ENCODE peak calls at places on chromosomes 12 and 14, in seven cellular contexts. One of them, this sample, is unnamed.

GRCh38 chr12:65826513-65827171 is 2.4 kb downstream of the HMGA2 start:
- DNase-seq in HL-60: no peak
- DNase-seq in cardiac muscle cell: peak
- DNase-seq in dorsolateral prefrontal cortex: no peak
- DNase-seq in AG10803: peak
- DNase-seq in K562: no peak
- DNase-seq in cardiac fibroblast: peak
- DNase-seq in this sample: no peak

GRCh38 chr14:21852061-21852664 is 178.5 kb upstream of the OR4E1 start:
- DNase-seq in dorsolateral prefrontal cortex: no peak
- DNase-seq in HL-60: peak
- DNase-seq in cardiac fibroblast: peak
- DNase-seq in K562: peak
- DNase-seq in cardiac muscle cell: peak
- DNase-seq in AG10803: no peak
- DNase-seq in this sample: no peak

GRCh38 chr14:59190372-59190771 is 1.9 kb downstream of the DAAM1 start:
- DNase-seq in cardiac fibroblast: peak
- DNase-seq in HL-60: peak
- DNase-seq in cardiac muscle cell: peak
- DNase-seq in K562: peak
- DNase-seq in AG10803: peak
- DNase-seq in dorsolateral prefrontal cortex: no peak
- DNase-seq in this sample: no peak

GRCh38 chr14:99720941-99721791 is 37.1 kb downstream of the CYP46A1 start:
- DNase-seq in K562: no peak
- DNase-seq in cardiac fibroblast: no peak
- DNase-seq in cardiac muscle cell: no peak
- DNase-seq in AG10803: no peak
- DNase-seq in dorsolateral prefrontal cortex: no peak
- DNase-seq in HL-60: no peak
- DNase-seq in this sample: no peak

GRCh38 chr14:73180385-73180805 is 44.1 kb downstream of the PSEN1 start:
- DNase-seq in cardiac muscle cell: no peak
- DNase-seq in AG10803: peak
- DNase-seq in K562: no peak
- DNase-seq in HL-60: peak
- DNase-seq in dorsolateral prefrontal cortex: no peak
- DNase-seq in cardiac fibroblast: peak
- DNase-seq in this sample: no peak

GRCh38 chr14:55152052-55152753 is 23.2 kb downstream of the LGALS3 start:
- DNase-seq in cardiac muscle cell: no peak
- DNase-seq in AG10803: peak
- DNase-seq in dorsolateral prefrontal cortex: no peak
- DNase-seq in K562: no peak
- DNase-seq in cardiac fibroblast: no peak
- DNase-seq in HL-60: no peak
- DNase-seq in this sample: no peak

GRCh38 chr14:25680934-25681333 is 631.0 kb upstream of the STXBP6 start:
- DNase-seq in AG10803: no peak
- DNase-seq in K562: no peak
- DNase-seq in HL-60: no peak
- DNase-seq in dorsolateral prefrontal cortex: no peak
- DNase-seq in cardiac fibroblast: no peak
- DNase-seq in cardiac muscle cell: no peak
- DNase-seq in this sample: no peak

GRCh38 chr14:97213720-97214119 is 416.5 kb downstream of the VRK1 start:
- DNase-seq in HL-60: no peak
- DNase-seq in AG10803: no peak
- DNase-seq in K562: no peak
- DNase-seq in dorsolateral prefrontal cortex: no peak
- DNase-seq in cardiac fibroblast: no peak
- DNase-seq in cardiac muscle cell: no peak
- DNase-seq in this sample: no peak

GRCh38 chr14:32472512-32473472 is 143.7 kb downstream of the AKAP6 start:
- DNase-seq in AG10803: peak
- DNase-seq in dorsolateral prefrontal cortex: peak
- DNase-seq in HL-60: no peak
- DNase-seq in cardiac fibroblast: peak
- DNase-seq in K562: no peak
- DNase-seq in cardiac muscle cell: no peak
- DNase-seq in this sample: no peak

GRCh38 chr12:20946732-20947131 is 136.2 kb downstream of the SLCO1B3 start:
- DNase-seq in dorsolateral prefrontal cortex: no peak
- DNase-seq in K562: peak
- DNase-seq in cardiac muscle cell: peak
- DNase-seq in cardiac fibroblast: peak
- DNase-seq in HL-60: peak
- DNase-seq in AG10803: no peak
- DNase-seq in this sample: no peak

GRCh38 chr14:54782803-54783659 is 119.6 kb downstream of the GCH1 start:
- DNase-seq in cardiac muscle cell: no peak
- DNase-seq in HL-60: peak
- DNase-seq in K562: no peak
- DNase-seq in cardiac fibroblast: no peak
- DNase-seq in AG10803: no peak
- DNase-seq in dorsolateral prefrontal cortex: no peak
- DNase-seq in this sample: peak

GRCh38 chr12:51326762-51327439 is 2.9 kb upstream of the BIN2 start:
- DNase-seq in dorsolateral prefrontal cortex: no peak
- DNase-seq in cardiac fibroblast: peak
- DNase-seq in K562: peak
- DNase-seq in AG10803: peak
- DNase-seq in cardiac muscle cell: no peak
- DNase-seq in HL-60: peak
- DNase-seq in this sample: peak

GRCh38 chr12:118058881-118059644 is 1.9 kb downstream of the WSB2 start:
- DNase-seq in cardiac fibroblast: peak
- DNase-seq in K562: no peak
- DNase-seq in AG10803: peak
- DNase-seq in cardiac muscle cell: no peak
- DNase-seq in dorsolateral prefrontal cortex: no peak
- DNase-seq in HL-60: no peak
- DNase-seq in this sample: no peak

GRCh38 chr12:53097207-53097563 is 282 bp upstream of the IGFBP6 start:
- DNase-seq in cardiac fibroblast: peak
- DNase-seq in HL-60: no peak
- DNase-seq in K562: no peak
- DNase-seq in cardiac muscle cell: no peak
- DNase-seq in AG10803: peak
- DNase-seq in dorsolateral prefrontal cortex: no peak
- DNase-seq in this sample: no peak

GRCh38 chr14:75315143-75315542 is 36.5 kb downstream of the FOS start:
- DNase-seq in dorsolateral prefrontal cortex: no peak
- DNase-seq in cardiac muscle cell: no peak
- DNase-seq in HL-60: no peak
- DNase-seq in cardiac fibroblast: peak
- DNase-seq in AG10803: peak
- DNase-seq in K562: no peak
- DNase-seq in this sample: no peak

GRCh38 chr12:106288510-106289195 is 13.9 kb upstream of the TCP11L2 start:
- DNase-seq in HL-60: peak
- DNase-seq in cardiac muscle cell: no peak
- DNase-seq in cardiac fibroblast: peak
- DNase-seq in dorsolateral prefrontal cortex: no peak
- DNase-seq in K562: peak
- DNase-seq in AG10803: peak
- DNase-seq in this sample: no peak

GRCh38 chr12:113906411-113907200 is 59.5 kb downstream of the RBM19 start:
- DNase-seq in HL-60: no peak
- DNase-seq in AG10803: no peak
- DNase-seq in dorsolateral prefrontal cortex: no peak
- DNase-seq in cardiac fibroblast: no peak
- DNase-seq in K562: no peak
- DNase-seq in cardiac muscle cell: no peak
- DNase-seq in this sample: no peak
- TF ChIP-seq CTCF in HL-60: no peak
- TF ChIP-seq CTCF in AG10803: no peak
- TF ChIP-seq CTCF in dorsolateral prefrontal cortex: no peak
- TF ChIP-seq CTCF in cardiac fibroblast: no peak
- TF ChIP-seq CTCF in K562: no peak
- TF ChIP-seq CTCF in cardiac muscle cell: no peak
- TF ChIP-seq CTCF in this sample: no peak

GRCh38 chr12:123891011-123891410 is 81.6 kb downstream of the CCDC92 start:
- DNase-seq in HL-60: no peak
- DNase-seq in dorsolateral prefrontal cortex: no peak
- DNase-seq in AG10803: no peak
- DNase-seq in cardiac fibroblast: no peak
- DNase-seq in cardiac muscle cell: no peak
- DNase-seq in K562: no peak
- DNase-seq in this sample: no peak

GRCh38 chr12:123886931-123887582 is 85.6 kb downstream of the CCDC92 start:
- DNase-seq in HL-60: no peak
- DNase-seq in AG10803: no peak
- DNase-seq in K562: no peak
- DNase-seq in dorsolateral prefrontal cortex: no peak
- DNase-seq in cardiac fibroblast: no peak
- DNase-seq in cardiac muscle cell: no peak
- DNase-seq in this sample: no peak

GRCh38 chr12:123889848-123890535 is 82.6 kb downstream of the CCDC92 start:
- DNase-seq in dorsolateral prefrontal cortex: no peak
- DNase-seq in AG10803: no peak
- DNase-seq in K562: no peak
- DNase-seq in HL-60: peak
- DNase-seq in cardiac muscle cell: no peak
- DNase-seq in cardiac fibroblast: no peak
- DNase-seq in this sample: no peak

GRCh38 chr12:123890536-123890902 is 82.1 kb downstream of the CCDC92 start:
- DNase-seq in K562: no peak
- DNase-seq in cardiac fibroblast: no peak
- DNase-seq in cardiac muscle cell: no peak
- DNase-seq in dorsolateral prefrontal cortex: no peak
- DNase-seq in HL-60: no peak
- DNase-seq in AG10803: no peak
- DNase-seq in this sample: no peak

DNA sequence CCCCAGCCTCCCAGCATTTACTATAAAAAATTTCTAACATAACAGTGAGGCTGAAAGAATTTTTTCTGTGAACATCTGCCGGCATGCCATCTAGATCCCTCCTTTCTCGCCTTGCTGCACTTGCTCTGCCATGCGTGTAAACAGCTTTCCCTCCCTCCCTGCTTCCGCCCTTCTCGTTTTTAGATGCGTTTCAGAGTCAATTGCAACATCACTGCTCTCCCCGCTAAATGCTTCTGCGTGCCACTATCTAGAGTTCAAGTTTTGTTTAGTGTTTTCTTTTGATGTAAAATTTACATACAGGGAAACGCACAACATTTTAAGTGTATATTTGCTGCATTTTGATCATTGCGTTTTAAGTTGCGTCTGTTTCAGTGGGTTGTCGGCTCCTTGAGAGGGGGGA is 83.6 kb downstream of the CCDC92 start:
- DNase-seq in K562: no peak
- DNase-seq in cardiac muscle cell: no peak
- DNase-seq in dorsolateral prefrontal cortex: no peak
- DNase-seq in AG10803: no peak
- DNase-seq in cardiac fibroblast: no peak
- DNase-seq in HL-60: peak
- DNase-seq in this sample: no peak
- H3K4me3 ChIP-seq in K562: no peak
- H3K4me3 ChIP-seq in cardiac muscle cell: no peak
- H3K4me3 ChIP-seq in dorsolateral prefrontal cortex: no peak
- H3K4me3 ChIP-seq in AG10803: no peak
- H3K4me3 ChIP-seq in cardiac fibroblast: no peak
- H3K4me3 ChIP-seq in HL-60: no peak
- H3K4me3 ChIP-seq in this sample: no peak

GRCh38 chr12:107564946-107565345 is 120.7 kb upstream of the PWP1 start:
- DNase-seq in K562: peak
- DNase-seq in HL-60: no peak
- DNase-seq in AG10803: peak
- DNase-seq in cardiac muscle cell: peak
- DNase-seq in cardiac fibroblast: no peak
- DNase-seq in dorsolateral prefrontal cortex: no peak
- DNase-seq in this sample: no peak
- TF ChIP-seq CTCF in K562: peak
- TF ChIP-seq CTCF in HL-60: no peak
- TF ChIP-seq CTCF in AG10803: peak
- TF ChIP-seq CTCF in cardiac muscle cell: no peak
- TF ChIP-seq CTCF in cardiac fibroblast: peak
- TF ChIP-seq CTCF in dorsolateral prefrontal cortex: no peak
- TF ChIP-seq CTCF in this sample: peak

GRCh38 chr12:2348477-2348852 is 295.7 kb downstream of the CACNA1C start:
- DNase-seq in dorsolateral prefrontal cortex: no peak
- DNase-seq in AG10803: no peak
- DNase-seq in HL-60: no peak
- DNase-seq in K562: no peak
- DNase-seq in cardiac muscle cell: no peak
- DNase-seq in cardiac fibroblast: no peak
- DNase-seq in this sample: no peak
- H3K4me3 ChIP-seq in dorsolateral prefrontal cortex: no peak
- H3K4me3 ChIP-seq in AG10803: no peak
- H3K4me3 ChIP-seq in HL-60: no peak
- H3K4me3 ChIP-seq in K562: no peak
- H3K4me3 ChIP-seq in cardiac muscle cell: no peak
- H3K4me3 ChIP-seq in cardiac fibroblast: no peak
- H3K4me3 ChIP-seq in this sample: no peak

DNA sequence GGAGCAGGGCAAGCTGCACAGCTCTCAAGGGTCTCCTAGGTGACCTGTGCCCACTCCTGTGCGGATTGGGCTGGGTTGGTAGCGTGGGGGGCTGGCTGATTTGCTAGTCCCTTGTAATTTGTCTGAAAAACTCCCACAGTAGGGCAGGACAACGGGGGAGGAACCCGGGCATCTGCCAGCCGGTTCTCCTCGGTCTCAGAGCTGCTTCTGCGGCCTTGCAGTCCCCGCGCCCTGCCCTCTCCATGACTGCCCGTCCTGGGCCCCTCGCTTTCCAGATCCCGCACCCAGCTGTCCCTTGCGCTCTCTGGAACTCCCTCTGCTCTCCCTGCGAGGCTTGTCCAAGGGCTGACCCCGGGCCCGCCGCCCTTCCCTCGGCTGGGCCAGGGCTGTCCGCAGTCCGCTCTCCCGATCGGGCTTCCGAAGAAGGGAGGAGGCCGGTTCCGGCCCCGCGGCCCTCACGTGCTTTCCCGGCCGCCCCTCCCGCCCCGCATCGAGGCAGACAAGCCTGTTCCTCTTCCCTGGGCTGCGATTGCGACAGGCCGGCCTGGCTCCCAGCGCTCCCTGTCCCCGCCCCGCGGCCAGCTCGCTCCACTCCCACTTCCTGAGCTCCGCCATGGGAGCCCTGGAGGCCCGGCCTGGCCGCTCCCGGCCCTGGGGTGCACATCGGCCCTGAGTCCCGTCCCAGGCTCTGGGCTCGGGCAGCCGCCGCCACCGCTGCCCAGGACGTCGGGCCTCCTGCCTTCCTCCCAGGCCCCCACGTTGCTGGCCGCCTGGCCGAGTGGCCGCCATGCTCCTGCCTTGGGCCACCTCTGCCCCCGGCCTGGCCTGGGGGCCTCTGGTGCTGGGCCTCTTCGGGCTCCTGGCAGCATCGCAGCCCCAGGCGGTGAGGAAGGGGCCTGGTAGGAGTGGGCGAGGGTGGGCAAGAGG is at the start of gene LTBR:
- DNase-seq in K562: peak
- DNase-seq in cardiac fibroblast: peak
- DNase-seq in cardiac muscle cell: peak
- DNase-seq in HL-60: peak
- DNase-seq in dorsolateral prefrontal cortex: peak
- DNase-seq in AG10803: peak
- DNase-seq in this sample: no peak
- TF ChIP-seq CTCF in K562: peak
- TF ChIP-seq CTCF in cardiac fibroblast: no peak
- TF ChIP-seq CTCF in cardiac muscle cell: peak
- TF ChIP-seq CTCF in HL-60: no peak
- TF ChIP-seq CTCF in dorsolateral prefrontal cortex: peak
- TF ChIP-seq CTCF in AG10803: peak
- TF ChIP-seq CTCF in this sample: no peak

This sample was measured in GM12864.